ENCODE peak calls at places on chromosomes 2 and 18, in four cellular contexts. One of them, this sample, is unnamed.

GRCh38 chr2:192579965-192580700 is 385.4 kb upstream of the TMEFF2 start:
- DNase-seq in endothelial cell of umbilical vein: no peak
- DNase-seq in AG04449: no peak
- DNase-seq in cardiac fibroblast: no peak
- DNase-seq in this sample: no peak

GRCh38 chr2:43898134-43898957 is 59.6 kb downstream of the ABCG8 start:
- DNase-seq in endothelial cell of umbilical vein: no peak
- DNase-seq in cardiac fibroblast: no peak
- DNase-seq in AG04449: no peak
- DNase-seq in this sample: no peak

GRCh38 chr2:19987936-19988335 is 2.0 kb downstream of the WDR35 start:
- DNase-seq in AG04449: no peak
- DNase-seq in cardiac fibroblast: no peak
- DNase-seq in endothelial cell of umbilical vein: no peak
- DNase-seq in this sample: peak; percentile 26

GRCh38 chr2:5528741-5529140 is 163.4 kb upstream of the SOX11 start:
- DNase-seq in cardiac fibroblast: no peak
- DNase-seq in endothelial cell of umbilical vein: no peak
- DNase-seq in AG04449: no peak
- DNase-seq in this sample: no peak

GRCh38 chr2:29560030-29560429 is 361.4 kb downstream of the ALK start:
- DNase-seq in cardiac fibroblast: no peak
- DNase-seq in endothelial cell of umbilical vein: no peak
- DNase-seq in AG04449: no peak
- DNase-seq in this sample: no peak

GRCh38 chr2:113818382-113818951 is 62.0 kb upstream of the SLC35F5 start:
- DNase-seq in cardiac fibroblast: peak; percentile 97
- DNase-seq in endothelial cell of umbilical vein: peak; percentile 81
- DNase-seq in AG04449: peak; percentile 99
- DNase-seq in this sample: no peak

GRCh38 chr18:60875957-60876507 is 457.2 kb upstream of the CDH20 start:
- DNase-seq in cardiac fibroblast: no peak
- DNase-seq in AG04449: no peak
- DNase-seq in endothelial cell of umbilical vein: no peak
- DNase-seq in this sample: no peak

GRCh38 chr2:56705713-56706112 is 521.9 kb downstream of the CCDC85A start:
- DNase-seq in AG04449: no peak
- DNase-seq in endothelial cell of umbilical vein: no peak
- DNase-seq in cardiac fibroblast: no peak
- DNase-seq in this sample: no peak

GRCh38 chr2:190210471-190210870 is 109.2 kb downstream of the HIBCH start:
- DNase-seq in cardiac fibroblast: peak; percentile 56
- DNase-seq in AG04449: no peak
- DNase-seq in endothelial cell of umbilical vein: no peak
- DNase-seq in this sample: no peak

GRCh38 chr18:44466997-44467396 is 213.7 kb upstream of the SETBP1 start:
- DNase-seq in AG04449: no peak
- DNase-seq in endothelial cell of umbilical vein: no peak
- DNase-seq in cardiac fibroblast: no peak
- DNase-seq in this sample: no peak

GRCh38 chr2:64338910-64339500 is 115.0 kb upstream of the LGALSL start:
- DNase-seq in endothelial cell of umbilical vein: no peak
- DNase-seq in AG04449: no peak
- DNase-seq in cardiac fibroblast: peak; percentile 29
- DNase-seq in this sample: no peak

GRCh38 chr2:165793779-165794519 is at the start of gene GALNT3:
- DNase-seq in endothelial cell of umbilical vein: no peak
- DNase-seq in cardiac fibroblast: no peak
- DNase-seq in AG04449: no peak
- DNase-seq in this sample: no peak

GRCh38 chr2:184394642-184395041 is 203.7 kb upstream of the ZNF804A start:
- DNase-seq in AG04449: no peak
- DNase-seq in cardiac fibroblast: no peak
- DNase-seq in endothelial cell of umbilical vein: no peak
- DNase-seq in this sample: no peak

GRCh38 chr2:212186166-212186565 is 352.4 kb downstream of the ERBB4 start:
- DNase-seq in endothelial cell of umbilical vein: no peak
- DNase-seq in AG04449: no peak
- DNase-seq in cardiac fibroblast: no peak
- DNase-seq in this sample: no peak

GRCh38 chr2:162025121-162025911 is 48.7 kb downstream of the DPP4 start:
- DNase-seq in cardiac fibroblast: no peak
- DNase-seq in endothelial cell of umbilical vein: no peak
- DNase-seq in AG04449: peak; percentile 38
- DNase-seq in this sample: no peak

GRCh38 chr2:5942204-5942603 is 250.0 kb downstream of the SOX11 start:
- DNase-seq in cardiac fibroblast: no peak
- DNase-seq in endothelial cell of umbilical vein: no peak
- DNase-seq in AG04449: no peak
- DNase-seq in this sample: no peak

GRCh38 chr2:212968284-212969081 is 182.9 kb downstream of the IKZF2 start:
- DNase-seq in cardiac fibroblast: peak; percentile 47
- DNase-seq in AG04449: no peak
- DNase-seq in endothelial cell of umbilical vein: no peak
- DNase-seq in this sample: no peak

GRCh38 chr18:57498857-57499256 is 63.7 kb downstream of the ONECUT2 start:
- DNase-seq in cardiac fibroblast: no peak
- DNase-seq in endothelial cell of umbilical vein: no peak
- DNase-seq in AG04449: no peak
- DNase-seq in this sample: no peak

GRCh38 chr2:137096693-137097092 is 331.3 kb downstream of the THSD7B start:
- DNase-seq in endothelial cell of umbilical vein: no peak
- DNase-seq in AG04449: no peak
- DNase-seq in cardiac fibroblast: no peak
- DNase-seq in this sample: no peak

GRCh38 chr2:143264851-143265250 is 135.6 kb downstream of the ARHGAP15 start:
- DNase-seq in endothelial cell of umbilical vein: no peak
- DNase-seq in AG04449: peak; percentile 34
- DNase-seq in cardiac fibroblast: peak; percentile 89
- DNase-seq in this sample: no peak

GRCh38 chr2:219252084-219252483 is 959 bp upstream of the TUBA4B start:
- DNase-seq in endothelial cell of umbilical vein: no peak
- DNase-seq in cardiac fibroblast: no peak
- DNase-seq in AG04449: no peak
- DNase-seq in this sample: no peak

GRCh38 chr2:141555876-141556470 is 574.8 kb downstream of the LRP1B start:
- DNase-seq in cardiac fibroblast: no peak
- DNase-seq in AG04449: no peak
- DNase-seq in endothelial cell of umbilical vein: no peak
- DNase-seq in this sample: no peak

GRCh38 chr18:33594799-33595198 is 16.8 kb downstream of the ASXL3 start:
- DNase-seq in endothelial cell of umbilical vein: no peak
- DNase-seq in cardiac fibroblast: no peak
- DNase-seq in AG04449: no peak
- DNase-seq in this sample: no peak

GRCh38 chr18:9069482-9070059 is 32.9 kb upstream of the NDUFV2 start:
- DNase-seq in cardiac fibroblast: no peak
- DNase-seq in endothelial cell of umbilical vein: no peak
- DNase-seq in AG04449: no peak
- DNase-seq in this sample: no peak
- H3K4me3 ChIP-seq in cardiac fibroblast: no peak overlapping the region
- H3K4me3 ChIP-seq in endothelial cell of umbilical vein: no peak overlapping the region
- H3K4me3 ChIP-seq in AG04449: no peak overlapping the region
- H3K4me3 ChIP-seq in this sample: peak overlapping the region; percentile 12

DNA sequence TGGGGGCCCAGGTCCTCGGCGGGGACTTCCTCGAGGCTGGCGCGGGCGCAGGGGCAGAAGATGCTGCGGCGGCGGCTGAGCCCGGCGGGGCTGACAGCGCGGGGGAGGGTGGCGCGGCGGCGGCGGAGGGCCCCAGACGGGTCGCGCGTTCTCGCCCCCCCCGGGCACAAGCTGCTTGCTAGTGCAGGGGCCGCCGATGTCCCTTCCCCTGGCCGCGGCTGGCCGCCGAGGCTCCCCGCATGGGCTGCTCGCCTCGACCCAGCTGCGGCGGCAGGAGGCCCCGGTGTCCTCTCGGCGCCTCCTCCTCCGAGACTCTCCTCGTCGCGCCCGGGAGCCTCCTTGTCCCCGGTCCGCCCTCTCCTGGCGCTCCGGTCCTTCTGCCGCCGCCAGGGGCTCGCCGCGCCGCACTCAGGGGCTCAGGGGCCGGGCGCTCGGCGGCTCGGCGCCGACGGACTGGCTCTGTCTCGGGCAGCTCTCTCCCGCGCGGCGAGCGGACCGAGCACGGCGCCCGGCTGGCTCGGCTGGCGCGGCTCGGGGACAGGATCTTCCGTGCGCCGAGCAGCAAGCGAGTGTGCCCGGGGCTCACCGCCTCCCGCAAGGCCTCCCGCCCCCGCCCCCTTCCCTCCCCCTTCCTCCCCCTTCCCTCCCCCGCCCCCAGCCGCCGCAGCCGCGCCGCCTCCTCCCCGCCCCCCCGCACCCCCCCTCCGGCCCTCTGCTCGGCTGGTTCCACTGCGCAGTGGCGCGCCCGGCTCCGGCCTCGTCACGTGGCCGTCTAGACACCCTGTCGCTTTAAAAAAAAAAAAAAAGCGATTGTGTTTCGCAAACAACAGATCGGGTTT is 902 bp upstream of the SMAD7 start:
- DNase-seq in endothelial cell of umbilical vein: peak; percentile 91
- DNase-seq in cardiac fibroblast: peak; percentile 93
- DNase-seq in AG04449: no peak
- DNase-seq in this sample: no peak
- TF ChIP-seq CTCF in endothelial cell of umbilical vein: peak; percentile 28
- TF ChIP-seq CTCF in cardiac fibroblast: no peak
- TF ChIP-seq CTCF in AG04449: peak; percentile 48
- TF ChIP-seq CTCF in this sample: no peak

GRCh38 chr2:216110620-216111019 is 1.5 kb downstream of the XRCC5 start:
- DNase-seq in AG04449: no peak
- DNase-seq in cardiac fibroblast: no peak
- DNase-seq in endothelial cell of umbilical vein: no peak
- DNase-seq in this sample: no peak
- H3K4me3 ChIP-seq in AG04449: peak overlapping the region; percentile 94
- H3K4me3 ChIP-seq in cardiac fibroblast: no peak overlapping the region
- H3K4me3 ChIP-seq in endothelial cell of umbilical vein: peak overlapping the region; percentile 100
- H3K4me3 ChIP-seq in this sample: peak overlapping the region; percentile 64

GRCh38 chr2:30709516-30709915 is 97.7 kb downstream of the CAPN13 start:
- DNase-seq in endothelial cell of umbilical vein: no peak
- DNase-seq in cardiac fibroblast: no peak
- DNase-seq in AG04449: no peak
- DNase-seq in this sample: no peak
- TF ChIP-seq CTCF in endothelial cell of umbilical vein: no peak
- TF ChIP-seq CTCF in cardiac fibroblast: no peak
- TF ChIP-seq CTCF in AG04449: no peak
- TF ChIP-seq CTCF in this sample: no peak

DNA sequence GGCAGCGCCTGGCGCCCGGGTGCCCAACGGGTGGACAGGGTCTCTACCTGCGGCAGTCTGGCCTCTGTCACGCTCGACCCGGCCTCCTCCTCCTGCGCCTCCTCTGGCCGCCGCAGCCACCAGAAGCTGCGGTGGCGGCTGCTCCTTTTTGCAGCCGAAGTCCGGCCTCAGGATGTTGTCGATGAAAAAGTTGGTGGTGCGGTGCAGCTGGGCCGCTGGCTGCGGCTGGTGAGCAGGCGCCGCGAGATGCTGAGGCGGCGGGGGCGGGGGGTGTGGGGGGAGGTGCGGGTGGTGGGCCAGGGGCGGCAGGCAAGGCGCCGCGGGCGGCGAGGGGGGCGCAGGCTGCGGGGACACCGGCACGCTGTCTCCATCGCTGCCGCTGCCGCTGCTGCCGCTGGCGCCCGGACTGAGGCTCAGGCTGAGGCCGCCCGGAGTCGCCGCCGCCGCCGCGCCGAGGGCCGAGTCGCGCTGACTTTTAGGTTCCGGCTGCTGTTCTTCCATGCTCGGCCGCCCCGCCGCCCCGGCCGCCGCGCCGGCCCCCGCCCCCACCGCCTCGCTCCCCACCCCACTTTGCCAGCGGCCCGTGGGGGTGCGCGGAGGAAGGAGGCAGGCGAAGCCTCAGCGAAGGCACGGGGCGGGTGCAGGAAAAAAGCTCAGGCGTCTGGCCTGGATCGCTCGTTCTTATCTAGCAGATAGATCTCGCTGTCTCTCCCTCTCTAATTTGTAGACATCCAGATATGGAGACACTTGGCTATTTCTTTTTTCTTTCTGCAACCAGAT is 591 bp downstream of the EN1 start:
- DNase-seq in cardiac fibroblast: no peak
- DNase-seq in AG04449: no peak
- DNase-seq in endothelial cell of umbilical vein: no peak
- DNase-seq in this sample: no peak
- H3K4me3 ChIP-seq in cardiac fibroblast: peak overlapping the region; percentile 35
- H3K4me3 ChIP-seq in AG04449: peak overlapping the region; percentile 92
- H3K4me3 ChIP-seq in endothelial cell of umbilical vein: no peak overlapping the region
- H3K4me3 ChIP-seq in this sample: no peak overlapping the region